ENCODE peak calls at places on chromosomes 3 and 15, in ten cellular contexts. L is kidney, D is GM12865, Y is T-helper 2 cell, G is D721Med, E is choroid plexus epithelial cell, W is germinal center, P is activated T-helper 1 cell treated with Interleukin-2 at 50 U/mL for 16 hours, Q is fibroblast of the conjunctiva, O is iPS DF 6.9. F is an unnamed sample.

GRCh38 chr3:196399485-196399945 is 32.7 kb downstream of the UBXN7 start:
- DNase-seq in G (no peak), D (no peak), E (peak; percentile 66), O (no peak), L (no peak), Y (no peak), P (no peak), W (no peak), Q (no peak), F (no peak)

GRCh38 chr3:139136459-139137190 is 91.9 kb upstream of the PRR23C start:
- DNase-seq in P (no peak), Y (no peak), L (no peak), D (no peak), Q (no peak), E (no peak), W (no peak), G (peak; percentile 44), O (no peak), F (no peak)

GRCh38 chr3:157786618-157787017 is 283.4 kb upstream of the VEPH1 start:
- DNase-seq in O (no peak), Q (no peak), L (no peak), E (peak; percentile 30), Y (no peak), G (no peak), W (no peak), P (no peak), D (no peak), F (no peak)

GRCh38 chr15:96264351-96264798 is 66.1 kb upstream of the NR2F2 start:
- DNase-seq in Q (no peak), O (no peak), W (no peak), L (no peak), E (peak; percentile 26), Y (no peak), P (no peak), G (no peak), D (peak; percentile 4), F (no peak)

GRCh38 chr3:71875461-71875947 is 90.6 kb upstream of the PROK2 start:
- DNase-seq in L (peak; percentile 86), D (peak; percentile 86), Q (peak; percentile 60), O (peak; percentile 82), W (peak; percentile 84), P (peak; percentile 51), G (peak; percentile 55), Y (peak; percentile 69), E (peak; percentile 81), F (peak; percentile 71)

GRCh38 chr15:66955001-66955516 is 110.3 kb upstream of the SMAD3 start:
- DNase-seq in Y (no peak), Q (no peak), W (no peak), P (no peak), L (no peak), O (no peak), E (no peak), D (no peak), G (no peak), F (no peak)

GRCh38 chr15:54681578-54681977 is 515.2 kb downstream of the RSL24D1 start:
- DNase-seq in E (no peak), D (peak; percentile 37), W (no peak), Q (no peak), G (no peak), L (no peak), O (no peak), P (no peak), Y (no peak), F (no peak)

GRCh38 chr3:52193059-52193458 is 4.9 kb upstream of the ALAS1 start:
- DNase-seq in D (no peak), E (peak; percentile 16), Q (peak; percentile 49), Y (no peak), G (no peak), L (no peak), P (no peak), W (no peak), O (no peak), F (no peak)

GRCh38 chr15:32993285-32993684 is 201.2 kb downstream of the FMN1 start:
- DNase-seq in Q (no peak), L (no peak), W (no peak), D (peak; percentile 1), G (no peak), E (peak; percentile 60), O (no peak), P (no peak), Y (no peak), F (no peak)

GRCh38 chr3:161914703-161915102 is 418.1 kb downstream of the OTOL1 start:
- DNase-seq in G (no peak), E (peak; percentile 89), W (no peak), D (peak; percentile 10), Y (no peak), L (no peak), P (no peak), Q (peak; percentile 69), O (peak; percentile 25), F (no peak)

GRCh38 chr3:138921316-138922292 is 25.3 kb downstream of the FOXL2 start:
- DNase-seq in P (no peak), E (peak; percentile 80), Q (peak; percentile 76), W (no peak), O (no peak), G (no peak), Y (no peak), L (peak; percentile 79), D (no peak), F (no peak)

GRCh38 chr3:45437388-45437787 is 49.0 kb downstream of the LARS2 start:
- DNase-seq in Q (no peak), O (no peak), E (peak; percentile 15), G (no peak), W (no peak), L (no peak), D (no peak), P (no peak), Y (no peak), F (no peak)

GRCh38 chr15:92832992-92833438 is 67.1 kb upstream of the CHD2 start:
- DNase-seq in Q (no peak), D (peak; percentile 63), P (no peak), L (no peak), O (no peak), E (peak; percentile 42), Y (no peak), W (no peak), G (no peak), F (no peak)

GRCh38 chr3:28122227-28122626 is 119.2 kb upstream of the CMC1 start:
- DNase-seq in P (no peak), Q (peak; percentile 35), Y (no peak), E (peak; percentile 88), D (no peak), W (no peak), L (no peak), O (no peak), G (no peak), F (no peak)

GRCh38 chr3:126484148-126484547 is 8.5 kb upstream of the ZXDC start:
- DNase-seq in L (no peak), G (no peak), Q (no peak), Y (no peak), O (no peak), D (no peak), P (no peak), E (no peak), W (no peak), F (no peak)

GRCh38 chr3:133328373-133328772 is 71.5 kb upstream of the BFSP2 start:
- DNase-seq in Y (no peak), L (no peak), G (no peak), O (no peak), D (no peak), Q (no peak), W (no peak), P (no peak), E (no peak), F (no peak)

GRCh38 chr3:52069891-52070290 is 13.5 kb upstream of the DUSP7 start:
- DNase-seq in P (no peak), Y (no peak), D (no peak), O (no peak), L (no peak), G (no peak), E (no peak), W (no peak), Q (no peak), F (no peak)

GRCh38 chr15:92733934-92734521 is 78.5 kb upstream of the FAM174B start:
- DNase-seq in G (no peak), W (no peak), Q (no peak), P (no peak), D (no peak), L (no peak), O (no peak), Y (no peak), E (peak; percentile 40), F (no peak)

GRCh38 chr15:37907136-37907535 is 27.3 kb upstream of the TMCO5A start:
- DNase-seq in P (no peak), G (no peak), Q (no peak), D (no peak), W (no peak), E (peak; percentile 61), L (no peak), Y (no peak), O (no peak), F (no peak)

GRCh38 chr3:132554437-132554836 is 42.6 kb upstream of the ACKR4 start:
- DNase-seq in Q (no peak), L (no peak), P (no peak), G (no peak), O (no peak), Y (no peak), W (no peak), E (peak; percentile 86), D (no peak), F (no peak)

GRCh38 chr3:186418601-186419238 is 56.7 kb upstream of the DGKG start:
- DNase-seq in D (no peak), G (no peak), Q (no peak), P (no peak), Y (no peak), E (no peak), L (no peak), W (no peak), O (no peak), F (no peak)

GRCh38 chr3:126926684-126927404 is 56.1 kb upstream of the PLXNA1 start:
- DNase-seq in D (no peak), Q (peak; percentile 65), O (no peak), E (peak; percentile 86), Y (no peak), L (no peak), W (no peak), P (no peak), G (no peak), F (no peak)

GRCh38 chr3:169268942-169269460 is 394.5 kb downstream of the MECOM start:
- DNase-seq in D (no peak), Q (no peak), P (no peak), G (no peak), Y (no peak), O (no peak), W (no peak), E (no peak), L (no peak), F (no peak)

GRCh38 chr3:71055602-71056001 is 527.9 kb downstream of the FOXP1 start:
- DNase-seq in Y (no peak), E (peak; percentile 86), Q (peak; percentile 81), P (no peak), L (no peak), D (no peak), G (no peak), W (no peak), O (no peak), F (no peak)

GRCh38 chr15:38048001-38048455 is 113.6 kb downstream of the TMCO5A start:
- DNase-seq in P (no peak), D (peak; percentile 37), G (no peak), W (no peak), O (no peak), L (no peak), E (no peak), Q (no peak), Y (no peak), F (peak; percentile 52)

GRCh38 chr3:4864503-4864902 is 114.7 kb upstream of the BHLHE40 start:
- DNase-seq in E (peak; percentile 26), Y (no peak), O (no peak), P (no peak), D (no peak), W (no peak), G (no peak), L (no peak), Q (no peak), F (no peak)

GRCh38 chr15:79430901-79431635 is 1.1 kb upstream of the MINAR1 start:
- DNase-seq in L (peak; percentile 23), Y (no peak), G (no peak), Q (no peak), W (no peak), D (no peak), O (no peak), P (no peak), E (no peak), F (no peak)

GRCh38 chr3:100782906-100783305 is 73.6 kb downstream of the TFG start:
- DNase-seq in O (no peak), E (peak; percentile 12), D (no peak), P (no peak), W (no peak), Q (no peak), L (no peak), Y (no peak), G (no peak), F (no peak)

F was measured in GM06990.